ENCODE peak calls at places on chromosomes 11 and 22, in nine cellular contexts. Q, B, O, U, L, G, M, D and E are unnamed samples.

GRCh38 chr11:77345621-77346020 is 44.1 kb upstream of the GDPD4 start:
- DNase-seq in O (no peak), L (no peak), G (no peak), M (no peak), Q (no peak), U (peak; percentile 79), B (no peak), D (no peak), E (no peak)

GRCh38 chr11:31687861-31688260 is 123.3 kb downstream of the PAX6 start:
- DNase-seq in L (no peak), O (no peak), D (no peak), Q (no peak), M (no peak), U (no peak), G (no peak), B (no peak), E (no peak)

GRCh38 chr11:107385361-107385982 is 72.2 kb downstream of the CWF19L2 start:
- DNase-seq in L (no peak), U (peak; percentile 66), B (peak; percentile 7), D (no peak), Q (no peak), G (no peak), M (no peak), O (peak; percentile 50), E (no peak)

GRCh38 chr22:48596111-48596860 is 1231.4 kb downstream of the BRD1 start:
- DNase-seq in L (no peak), M (peak; percentile 33), O (no peak), B (no peak), Q (no peak), G (no peak), D (no peak), U (no peak), E (no peak)

GRCh38 chr11:33060271-33060670 is 20.9 kb downstream of the TCP11L1 start:
- DNase-seq in M (peak; percentile 27), D (no peak), L (no peak), O (no peak), B (no peak), G (no peak), U (no peak), Q (no peak), E (no peak)

GRCh38 chr11:33622231-33622630 is 78.4 kb downstream of the C11orf91 start:
- DNase-seq in B (no peak), O (no peak), L (no peak), M (no peak), G (no peak), Q (no peak), D (no peak), U (peak; percentile 53), E (no peak)

GRCh38 chr11:69212121-69213110 is 56.7 kb downstream of the SMIM38 start:
- DNase-seq in M (no peak), Q (no peak), B (no peak), L (no peak), U (peak; percentile 8), G (no peak), D (no peak), O (no peak), E (no peak)

GRCh38 chr22:42645341-42645937 is 3.8 kb downstream of the CYB5R3 start:
- DNase-seq in O (no peak), G (no peak), D (no peak), B (no peak), Q (no peak), M (no peak), U (peak; percentile 26), L (no peak), E (no peak)

GRCh38 chr11:100774132-100774531 is 87.0 kb downstream of the ARHGAP42 start:
- DNase-seq in O (no peak), D (no peak), M (no peak), L (no peak), G (no peak), B (peak; percentile 62), Q (no peak), U (no peak), E (no peak)

GRCh38 chr11:44915621-44916020 is 35.1 kb downstream of the TP53I11 start:
- DNase-seq in D (no peak), U (no peak), M (no peak), Q (no peak), O (peak; percentile 72), L (no peak), B (no peak), G (no peak), E (no peak)

GRCh38 chr11:59962103-59962474 is 1.7 kb upstream of the OOSP4A start:
- DNase-seq in L (no peak), O (no peak), Q (no peak), M (no peak), G (no peak), B (no peak), U (no peak), D (no peak), E (no peak)